ENCODE peak calls at places on chromosomes 12 and 14, in nine cellular contexts. One of them, this sample, is unnamed.

GRCh38 chr12:62834406-62834805 is 100.5 kb downstream of the PPM1H start:
- DNase-seq in transverse colon: peak; percentile 13
- DNase-seq in esophagus muscularis mucosa: no peak
- DNase-seq in SK-N-SH: no peak
- DNase-seq in A549: no peak
- DNase-seq in HepG2: no peak
- DNase-seq in tibial nerve: no peak
- DNase-seq in ovary: peak; percentile 87
- DNase-seq in stomach: no peak
- DNase-seq in this sample: peak; percentile 89

GRCh38 chr12:31728289-31728916 is 418 bp downstream of the AMN1 start:
- DNase-seq in transverse colon: peak; percentile 62
- DNase-seq in esophagus muscularis mucosa: no peak
- DNase-seq in SK-N-SH: peak; percentile 60
- DNase-seq in A549: peak; percentile 77
- DNase-seq in ovary: no peak
- DNase-seq in stomach: peak; percentile 47
- DNase-seq in tibial nerve: peak; percentile 42
- DNase-seq in HepG2: no peak
- DNase-seq in this sample: peak; percentile 70

GRCh38 chr14:72864712-72865365 is 29.1 kb downstream of the DPF3 start:
- DNase-seq in ovary: no peak
- DNase-seq in esophagus muscularis mucosa: no peak
- DNase-seq in A549: no peak
- DNase-seq in tibial nerve: no peak
- DNase-seq in SK-N-SH: no peak
- DNase-seq in stomach: no peak
- DNase-seq in transverse colon: no peak
- DNase-seq in HepG2: no peak
- DNase-seq in this sample: no peak

GRCh38 chr14:88248606-88249005 is 74.5 kb downstream of the KCNK10 start:
- DNase-seq in transverse colon: no peak
- DNase-seq in tibial nerve: no peak
- DNase-seq in esophagus muscularis mucosa: no peak
- DNase-seq in stomach: no peak
- DNase-seq in HepG2: no peak
- DNase-seq in ovary: no peak
- DNase-seq in SK-N-SH: no peak
- DNase-seq in A549: no peak
- DNase-seq in this sample: no peak

GRCh38 chr12:18723752-18724151 is 14.1 kb downstream of the PLCZ1 start:
- DNase-seq in SK-N-SH: no peak
- DNase-seq in tibial nerve: no peak
- DNase-seq in HepG2: no peak
- DNase-seq in transverse colon: no peak
- DNase-seq in A549: peak; percentile 16
- DNase-seq in esophagus muscularis mucosa: no peak
- DNase-seq in stomach: no peak
- DNase-seq in ovary: no peak
- DNase-seq in this sample: no peak

GRCh38 chr12:65156366-65156831 is 13.0 kb upstream of the LEMD3 start:
- DNase-seq in A549: no peak
- DNase-seq in ovary: no peak
- DNase-seq in stomach: no peak
- DNase-seq in transverse colon: no peak
- DNase-seq in SK-N-SH: no peak
- DNase-seq in HepG2: no peak
- DNase-seq in esophagus muscularis mucosa: no peak
- DNase-seq in tibial nerve: no peak
- DNase-seq in this sample: no peak

GRCh38 chr14:36647827-36648753 is 13.6 kb upstream of the PAX9 start:
- DNase-seq in SK-N-SH: peak; percentile 55
- DNase-seq in tibial nerve: no peak
- DNase-seq in ovary: no peak
- DNase-seq in transverse colon: no peak
- DNase-seq in stomach: no peak
- DNase-seq in esophagus muscularis mucosa: peak; percentile 88
- DNase-seq in A549: peak; percentile 47
- DNase-seq in HepG2: peak; percentile 61
- DNase-seq in this sample: no peak

GRCh38 chr14:49935526-49935925 is 42.6 kb downstream of the ARF6 start:
- DNase-seq in transverse colon: no peak
- DNase-seq in ovary: no peak
- DNase-seq in esophagus muscularis mucosa: no peak
- DNase-seq in A549: no peak
- DNase-seq in tibial nerve: no peak
- DNase-seq in SK-N-SH: no peak
- DNase-seq in HepG2: peak; percentile 22
- DNase-seq in stomach: no peak
- DNase-seq in this sample: no peak

GRCh38 chr12:24361860-24362581 is 412.6 kb upstream of the SOX5 start:
- DNase-seq in stomach: no peak
- DNase-seq in SK-N-SH: no peak
- DNase-seq in A549: no peak
- DNase-seq in esophagus muscularis mucosa: no peak
- DNase-seq in transverse colon: no peak
- DNase-seq in ovary: no peak
- DNase-seq in tibial nerve: no peak
- DNase-seq in HepG2: no peak
- DNase-seq in this sample: no peak

GRCh38 chr14:100851586-100851916 is 25.6 kb downstream of the MEG3 start:
- DNase-seq in A549: no peak
- DNase-seq in transverse colon: no peak
- DNase-seq in SK-N-SH: no peak
- DNase-seq in tibial nerve: no peak
- DNase-seq in ovary: no peak
- DNase-seq in stomach: no peak
- DNase-seq in esophagus muscularis mucosa: no peak
- DNase-seq in HepG2: no peak
- DNase-seq in this sample: no peak

GRCh38 chr14:100851946-100852620 is 26.2 kb downstream of the MEG3 start:
- DNase-seq in stomach: no peak
- DNase-seq in SK-N-SH: peak; percentile 21
- DNase-seq in tibial nerve: no peak
- DNase-seq in esophagus muscularis mucosa: no peak
- DNase-seq in A549: no peak
- DNase-seq in HepG2: no peak
- DNase-seq in transverse colon: no peak
- DNase-seq in ovary: peak; percentile 44
- DNase-seq in this sample: no peak

GRCh38 chr14:100855256-100855930 is 29.5 kb downstream of the MEG3 start:
- DNase-seq in tibial nerve: no peak
- DNase-seq in SK-N-SH: no peak
- DNase-seq in transverse colon: no peak
- DNase-seq in A549: no peak
- DNase-seq in stomach: no peak
- DNase-seq in esophagus muscularis mucosa: no peak
- DNase-seq in ovary: peak; percentile 38
- DNase-seq in HepG2: no peak
- DNase-seq in this sample: no peak

GRCh38 chr14:100856056-100856950 is 30.4 kb downstream of the MEG3 start:
- DNase-seq in SK-N-SH: peak; percentile 22
- DNase-seq in stomach: no peak
- DNase-seq in ovary: peak; percentile 34
- DNase-seq in HepG2: no peak
- DNase-seq in tibial nerve: no peak
- DNase-seq in A549: no peak
- DNase-seq in esophagus muscularis mucosa: no peak
- DNase-seq in transverse colon: no peak
- DNase-seq in this sample: no peak

GRCh38 chr14:100854435-100854834 is 28.5 kb downstream of the MEG3 start:
- DNase-seq in stomach: no peak
- DNase-seq in transverse colon: no peak
- DNase-seq in SK-N-SH: no peak
- DNase-seq in ovary: no peak
- DNase-seq in HepG2: no peak
- DNase-seq in tibial nerve: no peak
- DNase-seq in A549: no peak
- DNase-seq in esophagus muscularis mucosa: no peak
- DNase-seq in this sample: no peak
- TF ChIP-seq EP300 in stomach: no peak
- TF ChIP-seq EP300 in transverse colon: no peak
- TF ChIP-seq EP300 in SK-N-SH: no peak
- TF ChIP-seq EP300 in ovary: no peak
- TF ChIP-seq EP300 in HepG2: no peak
- TF ChIP-seq EP300 in tibial nerve: no peak
- TF ChIP-seq EP300 in A549: no peak
- TF ChIP-seq EP300 in esophagus muscularis mucosa: no peak
- TF ChIP-seq EP300 in this sample: no peak

GRCh38 chr12:104736307-104736706 is 221.8 kb downstream of the SLC41A2 start:
- DNase-seq in tibial nerve: no peak
- DNase-seq in stomach: no peak
- DNase-seq in esophagus muscularis mucosa: no peak
- DNase-seq in SK-N-SH: peak; percentile 55
- DNase-seq in HepG2: no peak
- DNase-seq in ovary: no peak
- DNase-seq in transverse colon: no peak
- DNase-seq in A549: no peak
- DNase-seq in this sample: no peak
- TF ChIP-seq EP300 in tibial nerve: no peak
- TF ChIP-seq EP300 in stomach: no peak
- TF ChIP-seq EP300 in esophagus muscularis mucosa: no peak
- TF ChIP-seq EP300 in SK-N-SH: no peak
- TF ChIP-seq EP300 in HepG2: no peak
- TF ChIP-seq EP300 in ovary: no peak
- TF ChIP-seq EP300 in transverse colon: no peak
- TF ChIP-seq EP300 in A549: no peak
- TF ChIP-seq EP300 in this sample: no peak

GRCh38 chr12:124720687-124721500 is 142.8 kb downstream of the SCARB1 start:
- DNase-seq in tibial nerve: no peak
- DNase-seq in A549: no peak
- DNase-seq in HepG2: no peak
- DNase-seq in esophagus muscularis mucosa: no peak
- DNase-seq in transverse colon: peak; percentile 39
- DNase-seq in ovary: peak; percentile 74
- DNase-seq in SK-N-SH: peak; percentile 83
- DNase-seq in stomach: peak; percentile 68
- DNase-seq in this sample: peak; percentile 88
- TF ChIP-seq EP300 in tibial nerve: peak; percentile 5
- TF ChIP-seq EP300 in A549: no peak
- TF ChIP-seq EP300 in HepG2: no peak
- TF ChIP-seq EP300 in esophagus muscularis mucosa: peak; percentile 85
- TF ChIP-seq EP300 in transverse colon: peak; percentile 95
- TF ChIP-seq EP300 in ovary: no peak
- TF ChIP-seq EP300 in SK-N-SH: peak; percentile 78
- TF ChIP-seq EP300 in stomach: peak; percentile 21
- TF ChIP-seq EP300 in this sample: peak; percentile 95

GRCh38 chr14:52878946-52879345 is 71.9 kb downstream of the FERMT2 start:
- DNase-seq in transverse colon: no peak
- DNase-seq in A549: no peak
- DNase-seq in esophagus muscularis mucosa: no peak
- DNase-seq in tibial nerve: no peak
- DNase-seq in HepG2: no peak
- DNase-seq in stomach: no peak
- DNase-seq in ovary: no peak
- DNase-seq in SK-N-SH: no peak
- DNase-seq in this sample: no peak

GRCh38 chr14:52877628-52878027 is 73.2 kb downstream of the FERMT2 start:
- DNase-seq in stomach: no peak
- DNase-seq in ovary: no peak
- DNase-seq in esophagus muscularis mucosa: no peak
- DNase-seq in transverse colon: no peak
- DNase-seq in HepG2: no peak
- DNase-seq in SK-N-SH: no peak
- DNase-seq in tibial nerve: no peak
- DNase-seq in A549: no peak
- DNase-seq in this sample: no peak

GRCh38 chr14:52878469-52878868 is 72.4 kb downstream of the FERMT2 start:
- DNase-seq in transverse colon: no peak
- DNase-seq in SK-N-SH: no peak
- DNase-seq in stomach: no peak
- DNase-seq in HepG2: no peak
- DNase-seq in esophagus muscularis mucosa: no peak
- DNase-seq in ovary: no peak
- DNase-seq in tibial nerve: no peak
- DNase-seq in A549: no peak
- DNase-seq in this sample: no peak

GRCh38 chr14:52882824-52883223 is 68.0 kb downstream of the FERMT2 start:
- DNase-seq in A549: no peak
- DNase-seq in SK-N-SH: no peak
- DNase-seq in esophagus muscularis mucosa: no peak
- DNase-seq in tibial nerve: no peak
- DNase-seq in HepG2: no peak
- DNase-seq in ovary: no peak
- DNase-seq in transverse colon: no peak
- DNase-seq in stomach: no peak
- DNase-seq in this sample: no peak

DNA sequence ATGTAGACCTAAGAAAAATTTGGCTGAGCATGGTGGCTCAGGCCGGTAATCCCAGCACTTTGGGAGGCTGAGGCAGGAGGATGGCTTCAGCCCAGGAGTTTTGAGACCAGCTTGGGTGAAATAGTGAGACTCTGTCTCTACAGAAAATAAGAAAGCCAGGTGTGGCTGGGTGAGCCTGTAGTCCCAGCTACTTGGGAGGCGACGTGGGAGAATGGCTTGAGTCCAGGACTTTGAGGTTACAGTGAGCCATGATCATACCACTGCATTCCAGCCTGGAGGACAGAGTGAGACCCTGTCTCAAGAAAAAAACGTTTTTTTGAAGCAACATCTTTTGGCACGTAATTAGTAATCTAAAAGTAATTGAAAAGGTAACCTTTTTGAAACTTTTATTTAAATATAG is 70.9 kb downstream of the FERMT2 start:
- DNase-seq in esophagus muscularis mucosa: no peak
- DNase-seq in A549: no peak
- DNase-seq in transverse colon: no peak
- DNase-seq in SK-N-SH: no peak
- DNase-seq in stomach: no peak
- DNase-seq in ovary: no peak
- DNase-seq in tibial nerve: no peak
- DNase-seq in HepG2: no peak
- DNase-seq in this sample: no peak
- TF ChIP-seq EP300 in esophagus muscularis mucosa: no peak
- TF ChIP-seq EP300 in A549: no peak
- TF ChIP-seq EP300 in transverse colon: no peak
- TF ChIP-seq EP300 in SK-N-SH: no peak
- TF ChIP-seq EP300 in stomach: no peak
- TF ChIP-seq EP300 in ovary: no peak
- TF ChIP-seq EP300 in tibial nerve: no peak
- TF ChIP-seq EP300 in HepG2: no peak
- TF ChIP-seq EP300 in this sample: no peak

This sample was measured in sigmoid colon.